ENCODE peak calls at places on chromosomes 11 and 22, in eight cellular contexts. One of them, this sample, is unnamed.

GRCh38 chr22:45435544-45436139 is 22.1 kb downstream of the RIBC2 start:
- DNase-seq in HFF-Myc: no peak
- DNase-seq in SK-N-SH: peak
- DNase-seq in progenitor cell of endocrine pancreas: peak
- DNase-seq in fibroblast of lung: peak
- DNase-seq in GM12878: peak
- DNase-seq in H9: peak
- DNase-seq in Calu3: peak
- DNase-seq in this sample: peak

GRCh38 chr11:2480874-2481220 is 36.0 kb downstream of the KCNQ1 start:
- DNase-seq in HFF-Myc: no peak
- DNase-seq in SK-N-SH: no peak
- DNase-seq in progenitor cell of endocrine pancreas: no peak
- DNase-seq in fibroblast of lung: no peak
- DNase-seq in GM12878: no peak
- DNase-seq in H9: no peak
- DNase-seq in Calu3: no peak
- DNase-seq in this sample: no peak

GRCh38 chr22:50091092-50091491 is 1.3 kb downstream of the MOV10L1 start:
- DNase-seq in HFF-Myc: no peak
- DNase-seq in SK-N-SH: peak
- DNase-seq in progenitor cell of endocrine pancreas: no peak
- DNase-seq in fibroblast of lung: no peak
- DNase-seq in GM12878: no peak
- DNase-seq in H9: no peak
- DNase-seq in Calu3: no peak
- DNase-seq in this sample: no peak

GRCh38 chr22:44883011-44883421 is 126.8 kb downstream of the PHF21B start:
- DNase-seq in HFF-Myc: no peak
- DNase-seq in SK-N-SH: no peak
- DNase-seq in progenitor cell of endocrine pancreas: no peak
- DNase-seq in fibroblast of lung: no peak
- DNase-seq in GM12878: no peak
- DNase-seq in H9: peak
- DNase-seq in Calu3: no peak
- DNase-seq in this sample: no peak

GRCh38 chr11:125903753-125904659 is at the start of gene DDX25:
- DNase-seq in HFF-Myc: no peak
- DNase-seq in SK-N-SH: peak
- DNase-seq in progenitor cell of endocrine pancreas: peak
- DNase-seq in fibroblast of lung: no peak
- DNase-seq in GM12878: no peak
- DNase-seq in H9: peak
- DNase-seq in Calu3: no peak
- DNase-seq in this sample: no peak

GRCh38 chr11:83862691-83863090 is 576.5 kb upstream of the CCDC90B start:
- DNase-seq in HFF-Myc: no peak
- DNase-seq in SK-N-SH: no peak
- DNase-seq in progenitor cell of endocrine pancreas: no peak
- DNase-seq in fibroblast of lung: no peak
- DNase-seq in GM12878: no peak
- DNase-seq in H9: no peak
- DNase-seq in Calu3: no peak
- DNase-seq in this sample: no peak

GRCh38 chr11:35618497-35619029 is 303 bp downstream of the FJX1 start:
- DNase-seq in HFF-Myc: no peak
- DNase-seq in SK-N-SH: peak
- DNase-seq in progenitor cell of endocrine pancreas: peak
- DNase-seq in fibroblast of lung: peak
- DNase-seq in GM12878: no peak
- DNase-seq in H9: no peak
- DNase-seq in Calu3: peak
- DNase-seq in this sample: no peak

GRCh38 chr11:47992959-47993820 is 12.8 kb downstream of the PTPRJ start:
- DNase-seq in HFF-Myc: peak
- DNase-seq in SK-N-SH: no peak
- DNase-seq in progenitor cell of endocrine pancreas: no peak
- DNase-seq in fibroblast of lung: peak
- DNase-seq in GM12878: no peak
- DNase-seq in H9: no peak
- DNase-seq in Calu3: peak
- DNase-seq in this sample: no peak

GRCh38 chr11:56910785-56911184 is 77.9 kb upstream of the OR5AK2 start:
- DNase-seq in HFF-Myc: no peak
- DNase-seq in SK-N-SH: no peak
- DNase-seq in progenitor cell of endocrine pancreas: no peak
- DNase-seq in fibroblast of lung: no peak
- DNase-seq in GM12878: no peak
- DNase-seq in H9: no peak
- DNase-seq in Calu3: peak
- DNase-seq in this sample: no peak

GRCh38 chr11:6587360-6587953 is 16.0 kb downstream of the RRP8 start:
- DNase-seq in HFF-Myc: no peak
- DNase-seq in SK-N-SH: no peak
- DNase-seq in progenitor cell of endocrine pancreas: no peak
- DNase-seq in fibroblast of lung: no peak
- DNase-seq in GM12878: no peak
- DNase-seq in H9: no peak
- DNase-seq in Calu3: no peak
- DNase-seq in this sample: no peak

GRCh38 chr11:92978226-92979111 is 9.0 kb downstream of the MTNR1B start:
- DNase-seq in HFF-Myc: no peak
- DNase-seq in SK-N-SH: peak
- DNase-seq in progenitor cell of endocrine pancreas: no peak
- DNase-seq in fibroblast of lung: peak
- DNase-seq in GM12878: no peak
- DNase-seq in H9: no peak
- DNase-seq in Calu3: no peak
- DNase-seq in this sample: no peak

GRCh38 chr11:119584193-119585037 is 144.6 kb downstream of the NECTIN1 start:
- DNase-seq in HFF-Myc: no peak
- DNase-seq in SK-N-SH: peak
- DNase-seq in progenitor cell of endocrine pancreas: peak
- DNase-seq in fibroblast of lung: peak
- DNase-seq in GM12878: no peak
- DNase-seq in H9: peak
- DNase-seq in Calu3: peak
- DNase-seq in this sample: peak

GRCh38 chr11:61731956-61732675 is 20.3 kb upstream of the MYRF start:
- DNase-seq in HFF-Myc: no peak
- DNase-seq in SK-N-SH: no peak
- DNase-seq in progenitor cell of endocrine pancreas: no peak
- DNase-seq in fibroblast of lung: no peak
- DNase-seq in GM12878: no peak
- DNase-seq in H9: no peak
- DNase-seq in Calu3: no peak
- DNase-seq in this sample: no peak

GRCh38 chr22:30823015-30823370 is 128.3 kb downstream of the OSBP2 start:
- DNase-seq in HFF-Myc: no peak
- DNase-seq in SK-N-SH: peak
- DNase-seq in progenitor cell of endocrine pancreas: no peak
- DNase-seq in fibroblast of lung: no peak
- DNase-seq in GM12878: no peak
- DNase-seq in H9: peak
- DNase-seq in Calu3: no peak
- DNase-seq in this sample: no peak

GRCh38 chr11:134207538-134208239 is 16.1 kb downstream of the NCAPD3 start:
- DNase-seq in HFF-Myc: no peak
- DNase-seq in SK-N-SH: no peak
- DNase-seq in progenitor cell of endocrine pancreas: peak
- DNase-seq in fibroblast of lung: peak
- DNase-seq in GM12878: no peak
- DNase-seq in H9: peak
- DNase-seq in Calu3: peak
- DNase-seq in this sample: no peak

GRCh38 chr11:95256204-95256819 is 25.3 kb upstream of the SESN3 start:
- DNase-seq in HFF-Myc: no peak
- DNase-seq in SK-N-SH: no peak
- DNase-seq in progenitor cell of endocrine pancreas: no peak
- DNase-seq in fibroblast of lung: peak
- DNase-seq in GM12878: no peak
- DNase-seq in H9: no peak
- DNase-seq in Calu3: no peak
- DNase-seq in this sample: no peak

GRCh38 chr22:50183141-50183971 is 2.4 kb upstream of the TRABD start:
- DNase-seq in HFF-Myc: no peak
- DNase-seq in SK-N-SH: no peak
- DNase-seq in progenitor cell of endocrine pancreas: no peak
- DNase-seq in fibroblast of lung: no peak
- DNase-seq in GM12878: no peak
- DNase-seq in H9: no peak
- DNase-seq in Calu3: no peak
- DNase-seq in this sample: no peak

GRCh38 chr11:15289718-15290117 is 175.0 kb downstream of the INSC start:
- DNase-seq in HFF-Myc: no peak
- DNase-seq in SK-N-SH: peak
- DNase-seq in progenitor cell of endocrine pancreas: no peak
- DNase-seq in fibroblast of lung: no peak
- DNase-seq in GM12878: no peak
- DNase-seq in H9: no peak
- DNase-seq in Calu3: no peak
- DNase-seq in this sample: no peak

GRCh38 chr11:29310016-29310415 is 706.8 kb downstream of the KCNA4 start:
- DNase-seq in HFF-Myc: no peak
- DNase-seq in SK-N-SH: no peak
- DNase-seq in progenitor cell of endocrine pancreas: no peak
- DNase-seq in fibroblast of lung: peak
- DNase-seq in GM12878: no peak
- DNase-seq in H9: no peak
- DNase-seq in Calu3: no peak
- DNase-seq in this sample: peak

GRCh38 chr11:3609416-3610265 is 32.2 kb downstream of the ART5 start:
- DNase-seq in HFF-Myc: peak
- DNase-seq in SK-N-SH: peak
- DNase-seq in progenitor cell of endocrine pancreas: no peak
- DNase-seq in fibroblast of lung: peak
- DNase-seq in GM12878: no peak
- DNase-seq in H9: peak
- DNase-seq in Calu3: peak
- DNase-seq in this sample: no peak

GRCh38 chr11:1194231-1194976 is 28.5 kb upstream of the MUC5B start:
- DNase-seq in HFF-Myc: no peak
- DNase-seq in SK-N-SH: peak
- DNase-seq in progenitor cell of endocrine pancreas: no peak
- DNase-seq in fibroblast of lung: no peak
- DNase-seq in GM12878: no peak
- DNase-seq in H9: no peak
- DNase-seq in Calu3: no peak
- DNase-seq in this sample: no peak

GRCh38 chr11:110858556-110858921 is 146.3 kb upstream of the ARHGAP20 start:
- DNase-seq in HFF-Myc: no peak
- DNase-seq in SK-N-SH: no peak
- DNase-seq in progenitor cell of endocrine pancreas: no peak
- DNase-seq in fibroblast of lung: peak
- DNase-seq in GM12878: no peak
- DNase-seq in H9: no peak
- DNase-seq in Calu3: no peak
- DNase-seq in this sample: no peak

GRCh38 chr11:64355078-64355940 is 3.7 kb upstream of the RPS6KA4 start:
- DNase-seq in HFF-Myc: peak
- DNase-seq in SK-N-SH: peak
- DNase-seq in progenitor cell of endocrine pancreas: peak
- DNase-seq in fibroblast of lung: peak
- DNase-seq in GM12878: no peak
- DNase-seq in H9: peak
- DNase-seq in Calu3: peak
- DNase-seq in this sample: peak
- TF ChIP-seq CTCF in HFF-Myc: peak
- TF ChIP-seq CTCF in SK-N-SH: peak
- TF ChIP-seq CTCF in progenitor cell of endocrine pancreas: peak
- TF ChIP-seq CTCF in fibroblast of lung: peak
- TF ChIP-seq CTCF in GM12878: peak
- TF ChIP-seq CTCF in H9: peak
- TF ChIP-seq CTCF in Calu3: peak
- TF ChIP-seq CTCF in this sample: peak

DNA sequence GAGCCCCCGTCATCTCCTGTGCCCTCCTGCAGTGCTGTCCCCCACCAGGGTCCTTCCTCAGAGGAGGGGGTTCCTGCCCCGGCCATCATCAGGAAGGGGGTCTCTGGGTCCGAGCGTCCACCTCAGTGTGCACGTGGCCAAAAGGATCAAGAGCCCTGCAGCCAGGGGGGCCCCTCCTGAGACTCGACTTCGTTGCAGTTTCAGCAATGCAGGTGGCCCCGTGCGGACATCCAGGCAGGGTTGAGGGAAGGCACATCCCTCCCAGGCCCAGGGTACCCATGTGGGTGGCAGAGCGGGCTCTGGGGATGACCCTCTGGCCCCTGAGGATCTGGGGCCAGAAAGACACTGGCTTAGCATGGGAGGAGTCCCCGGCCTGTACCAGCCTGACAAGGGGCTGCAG is 41.3 kb downstream of the LRP5 start:
- DNase-seq in HFF-Myc: no peak
- DNase-seq in SK-N-SH: peak
- DNase-seq in progenitor cell of endocrine pancreas: no peak
- DNase-seq in fibroblast of lung: no peak
- DNase-seq in GM12878: no peak
- DNase-seq in H9: no peak
- DNase-seq in Calu3: no peak
- DNase-seq in this sample: no peak
- TF ChIP-seq CTCF in HFF-Myc: no peak
- TF ChIP-seq CTCF in SK-N-SH: no peak
- TF ChIP-seq CTCF in progenitor cell of endocrine pancreas: no peak
- TF ChIP-seq CTCF in fibroblast of lung: no peak
- TF ChIP-seq CTCF in GM12878: no peak
- TF ChIP-seq CTCF in H9: no peak
- TF ChIP-seq CTCF in Calu3: no peak
- TF ChIP-seq CTCF in this sample: no peak

GRCh38 chr11:66834539-66834845 is 8.7 kb upstream of the RCE1 start:
- DNase-seq in HFF-Myc: no peak
- DNase-seq in SK-N-SH: no peak
- DNase-seq in progenitor cell of endocrine pancreas: no peak
- DNase-seq in fibroblast of lung: no peak
- DNase-seq in GM12878: no peak
- DNase-seq in H9: no peak
- DNase-seq in Calu3: no peak
- DNase-seq in this sample: no peak
- TF ChIP-seq CTCF in HFF-Myc: no peak
- TF ChIP-seq CTCF in SK-N-SH: no peak
- TF ChIP-seq CTCF in progenitor cell of endocrine pancreas: no peak
- TF ChIP-seq CTCF in fibroblast of lung: no peak
- TF ChIP-seq CTCF in GM12878: no peak
- TF ChIP-seq CTCF in H9: no peak
- TF ChIP-seq CTCF in Calu3: no peak
- TF ChIP-seq CTCF in this sample: no peak

DNA sequence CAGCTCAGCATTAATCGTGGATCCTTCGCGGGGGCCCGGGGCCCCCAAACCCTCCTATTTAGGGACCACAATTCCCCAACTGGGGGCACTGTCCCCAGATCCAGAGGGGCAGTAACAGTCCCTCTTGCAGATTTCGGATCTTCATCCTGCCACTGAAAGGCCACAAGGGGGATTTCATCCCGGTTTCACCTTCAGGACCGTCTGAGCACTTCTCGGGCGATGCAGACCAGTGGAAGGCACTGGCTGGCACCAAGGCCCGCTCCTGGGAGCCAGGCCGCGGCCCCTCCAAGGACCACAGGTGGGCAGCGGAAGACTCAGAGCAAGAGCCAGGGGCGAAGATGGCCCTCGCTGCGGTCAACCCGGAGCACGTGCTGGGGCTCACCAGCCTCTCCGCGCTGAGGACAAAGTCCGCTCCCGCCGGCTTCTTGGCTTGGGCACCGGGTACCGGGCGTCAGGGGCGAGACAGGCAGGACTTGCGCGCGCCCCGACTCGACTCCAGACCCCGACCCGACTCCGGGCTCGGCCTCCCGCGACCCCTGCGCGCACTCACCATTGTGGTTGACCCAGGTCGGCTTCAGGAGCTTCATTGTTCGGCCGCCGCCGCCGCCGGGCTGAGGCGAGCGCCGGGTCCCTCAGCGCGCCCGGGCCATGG is 517 bp downstream of the HIRA start:
- DNase-seq in HFF-Myc: no peak
- DNase-seq in SK-N-SH: peak
- DNase-seq in progenitor cell of endocrine pancreas: peak
- DNase-seq in fibroblast of lung: peak
- DNase-seq in GM12878: no peak
- DNase-seq in H9: peak
- DNase-seq in Calu3: peak
- DNase-seq in this sample: no peak
- TF ChIP-seq CTCF in HFF-Myc: no peak
- TF ChIP-seq CTCF in SK-N-SH: peak
- TF ChIP-seq CTCF in progenitor cell of endocrine pancreas: peak
- TF ChIP-seq CTCF in fibroblast of lung: peak
- TF ChIP-seq CTCF in GM12878: no peak
- TF ChIP-seq CTCF in H9: peak
- TF ChIP-seq CTCF in Calu3: no peak
- TF ChIP-seq CTCF in this sample: peak